ENCODE peak calls at places on chromosome 3, in four cellular contexts. One of them, this sample, is unnamed.

GRCh38 chr3:183069086-183069485 is 30.2 kb downstream of the MCCC1 start:
- DNase-seq in H9: no peak
- DNase-seq in neuronal stem cell: no peak
- DNase-seq in IMR-90: no peak
- DNase-seq in this sample: no peak

GRCh38 chr3:114800272-114800671 is 346.8 kb downstream of the ZBTB20 start:
- DNase-seq in H9: no peak
- DNase-seq in neuronal stem cell: peak; percentile 5
- DNase-seq in IMR-90: no peak
- DNase-seq in this sample: no peak

GRCh38 chr3:83523470-83524073 is 1435.2 kb upstream of the CADM2 start:
- DNase-seq in H9: peak; percentile 78
- DNase-seq in neuronal stem cell: peak; percentile 64
- DNase-seq in IMR-90: no peak
- DNase-seq in this sample: peak; percentile 61

GRCh38 chr3:184078851-184079250 is 18.0 kb upstream of the HTR3E start:
- DNase-seq in H9: no peak
- DNase-seq in neuronal stem cell: no peak
- DNase-seq in IMR-90: peak; percentile 43
- DNase-seq in this sample: no peak

GRCh38 chr3:170572665-170573253 is 13.1 kb downstream of the SLC7A14 start:
- DNase-seq in H9: no peak
- DNase-seq in neuronal stem cell: no peak
- DNase-seq in IMR-90: peak; percentile 93
- DNase-seq in this sample: peak; percentile 2

GRCh38 chr3:52110502-52110901 is 43.7 kb downstream of the POC1A start:
- DNase-seq in H9: no peak
- DNase-seq in neuronal stem cell: no peak
- DNase-seq in IMR-90: no peak
- DNase-seq in this sample: no peak

GRCh38 chr3:126846316-126846715 is 136.6 kb upstream of the PLXNA1 start:
- DNase-seq in H9: no peak
- DNase-seq in neuronal stem cell: no peak
- DNase-seq in IMR-90: peak; percentile 34
- DNase-seq in this sample: no peak

GRCh38 chr3:128489860-128490649 is 2.9 kb downstream of the GATA2 start:
- DNase-seq in H9: peak; percentile 71
- DNase-seq in neuronal stem cell: no peak
- DNase-seq in IMR-90: no peak
- DNase-seq in this sample: peak; percentile 66

GRCh38 chr3:60917136-60917535 is 334.1 kb downstream of the FHIT start:
- DNase-seq in H9: no peak
- DNase-seq in neuronal stem cell: no peak
- DNase-seq in IMR-90: no peak
- DNase-seq in this sample: no peak

GRCh38 chr3:141798455-141798854 is 35.2 kb downstream of the GRK7 start:
- DNase-seq in H9: no peak
- DNase-seq in neuronal stem cell: no peak
- DNase-seq in IMR-90: no peak
- DNase-seq in this sample: no peak
- H2BK120ac ChIP-seq in H9: no peak overlapping the region
- H2BK120ac ChIP-seq in neuronal stem cell: no peak overlapping the region
- H2BK120ac ChIP-seq in IMR-90: no peak overlapping the region
- H2BK120ac ChIP-seq in this sample: no peak overlapping the region

GRCh38 chr3:50321844-50322385 is 630 bp downstream of the HYAL2 start:
- DNase-seq in H9: no peak
- DNase-seq in neuronal stem cell: peak; percentile 94
- DNase-seq in IMR-90: no peak
- DNase-seq in this sample: no peak

GRCh38 chr3:50320853-50321145 is 1.7 kb downstream of the HYAL2 start:
- DNase-seq in H9: no peak
- DNase-seq in neuronal stem cell: no peak
- DNase-seq in IMR-90: no peak
- DNase-seq in this sample: no peak

GRCh38 chr3:50322386-50323091 is at the start of gene HYAL2:
- DNase-seq in H9: peak; percentile 67
- DNase-seq in neuronal stem cell: no peak
- DNase-seq in IMR-90: no peak
- DNase-seq in this sample: no peak

GRCh38 chr3:50319872-50320625 is 2.5 kb downstream of the HYAL2 start:
- DNase-seq in H9: no peak
- DNase-seq in neuronal stem cell: no peak
- DNase-seq in IMR-90: no peak
- DNase-seq in this sample: no peak

DNA sequence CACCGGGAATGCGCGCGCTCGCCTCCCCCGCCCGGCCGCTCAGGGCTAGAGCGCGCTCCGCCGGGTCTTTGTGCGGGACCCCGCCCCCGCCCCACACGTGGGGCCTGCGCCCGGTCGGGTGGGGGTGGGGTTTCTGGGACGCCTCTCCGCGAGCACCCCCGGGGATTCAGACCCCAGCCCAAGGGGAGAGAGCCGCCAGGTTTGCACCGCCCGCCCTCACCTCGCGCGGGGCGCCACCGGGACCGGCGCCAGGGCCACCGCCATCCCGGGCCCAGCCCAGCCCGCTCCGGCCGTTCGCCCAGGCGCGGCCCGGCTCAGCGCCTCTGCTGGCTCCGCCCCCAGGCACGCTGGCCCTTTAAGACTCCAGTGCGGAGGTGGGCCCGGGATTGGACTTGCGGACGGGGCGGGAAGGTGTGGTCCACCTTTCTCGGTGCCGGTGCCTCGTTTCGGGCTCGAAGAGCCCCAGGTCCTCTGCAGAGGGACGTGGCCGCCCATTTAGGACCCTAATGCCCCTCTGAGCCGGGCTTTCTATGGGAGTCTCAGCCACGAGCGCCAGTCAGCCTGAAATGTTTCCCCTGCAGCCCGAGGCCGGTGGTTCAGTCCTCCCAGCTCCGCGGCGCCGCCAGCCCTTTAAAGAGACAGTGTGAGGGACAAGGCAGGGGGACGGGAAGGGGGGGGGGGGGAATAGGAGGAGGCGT is 1.2 kb downstream of the HYAL2 start:
- DNase-seq in H9: peak; percentile 94
- DNase-seq in neuronal stem cell: peak; percentile 92
- DNase-seq in IMR-90: peak; percentile 83
- DNase-seq in this sample: peak; percentile 89
- H2BK120ac ChIP-seq in H9: no peak overlapping the region
- H2BK120ac ChIP-seq in neuronal stem cell: peak overlapping the region; percentile 99
- H2BK120ac ChIP-seq in IMR-90: peak overlapping the region; percentile 100
- H2BK120ac ChIP-seq in this sample: peak overlapping the region; percentile 98

GRCh38 chr3:102361013-102361412 is 73.8 kb upstream of the ZPLD1 start:
- DNase-seq in H9: no peak
- DNase-seq in neuronal stem cell: no peak
- DNase-seq in IMR-90: no peak
- DNase-seq in this sample: no peak
- H2BK120ac ChIP-seq in H9: no peak overlapping the region
- H2BK120ac ChIP-seq in neuronal stem cell: no peak overlapping the region
- H2BK120ac ChIP-seq in IMR-90: no peak overlapping the region
- H2BK120ac ChIP-seq in this sample: no peak overlapping the region

DNA sequence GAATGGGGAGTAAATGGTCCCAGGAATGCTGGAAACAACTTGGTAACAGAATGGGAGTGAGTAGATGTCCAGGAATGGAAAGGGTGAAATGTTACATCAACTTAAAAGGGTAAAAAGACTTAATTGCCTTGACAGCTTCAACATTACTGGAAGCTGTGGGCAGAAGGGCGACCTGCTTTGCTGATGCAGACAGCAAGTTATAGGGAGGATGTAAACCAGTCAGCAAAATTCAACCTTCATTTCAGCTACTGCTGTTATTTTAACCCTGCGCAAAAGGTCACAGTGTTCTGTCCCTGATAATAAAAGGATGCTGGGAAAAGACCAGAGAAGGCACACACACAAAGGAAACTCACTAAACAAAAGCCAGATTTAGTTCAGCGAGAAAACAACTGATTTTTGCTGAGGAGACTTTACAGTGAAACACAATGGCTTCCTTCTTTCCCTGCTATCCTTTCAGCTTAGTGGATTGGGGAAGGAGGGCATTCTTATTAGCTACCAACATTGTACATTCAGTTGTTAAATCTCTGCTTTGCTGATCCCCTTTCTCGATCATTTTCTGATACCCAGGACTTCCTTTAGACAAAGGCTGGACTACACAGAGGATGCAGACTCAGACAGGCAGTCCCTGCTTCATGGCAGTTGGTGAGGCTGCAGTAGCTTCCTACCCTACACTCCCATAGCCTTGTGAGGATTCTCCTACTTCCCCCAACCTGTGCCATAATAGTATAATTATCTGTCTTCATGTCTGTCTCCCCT is 62.0 kb downstream of the P3H2 start:
- DNase-seq in H9: no peak
- DNase-seq in neuronal stem cell: no peak
- DNase-seq in IMR-90: peak; percentile 49
- DNase-seq in this sample: no peak
- H2BK120ac ChIP-seq in H9: no peak overlapping the region
- H2BK120ac ChIP-seq in neuronal stem cell: no peak overlapping the region
- H2BK120ac ChIP-seq in IMR-90: peak overlapping the region; percentile 56
- H2BK120ac ChIP-seq in this sample: peak overlapping the region; percentile 21

GRCh38 chr3:39147711-39148115 is 5.7 kb downstream of the CSRNP1 start:
- DNase-seq in H9: no peak
- DNase-seq in neuronal stem cell: no peak
- DNase-seq in IMR-90: peak; percentile 55
- DNase-seq in this sample: peak; percentile 67

GRCh38 chr3:39146083-39146501 is 7.3 kb downstream of the CSRNP1 start:
- DNase-seq in H9: peak; percentile 29
- DNase-seq in neuronal stem cell: no peak
- DNase-seq in IMR-90: no peak
- DNase-seq in this sample: peak; percentile 66

GRCh38 chr3:39146611-39147373 is 6.6 kb downstream of the CSRNP1 start:
- DNase-seq in H9: peak; percentile 37
- DNase-seq in neuronal stem cell: no peak
- DNase-seq in IMR-90: peak; percentile 98
- DNase-seq in this sample: peak; percentile 99

GRCh38 chr3:39148116-39149058 is 5.0 kb downstream of the CSRNP1 start:
- DNase-seq in H9: no peak
- DNase-seq in neuronal stem cell: no peak
- DNase-seq in IMR-90: peak; percentile 75
- DNase-seq in this sample: no peak

DNA sequence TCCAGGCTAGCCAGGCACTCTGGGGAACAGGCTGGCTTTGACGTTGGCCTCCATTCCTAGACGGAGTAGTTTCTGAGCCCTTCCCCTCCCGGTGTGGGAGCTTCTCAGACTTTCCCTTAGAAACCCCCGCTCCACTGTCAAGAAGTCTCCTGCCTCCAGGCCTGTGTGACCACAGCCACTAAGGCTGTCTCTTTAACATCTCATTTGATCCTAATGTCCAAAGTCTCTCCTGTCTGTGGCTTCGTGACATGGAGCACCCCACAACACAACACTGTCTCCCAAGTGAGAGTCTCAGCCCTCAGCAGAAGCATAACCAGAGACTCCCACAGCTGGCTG is 6.0 kb downstream of the CSRNP1 start:
- DNase-seq in H9: no peak
- DNase-seq in neuronal stem cell: no peak
- DNase-seq in IMR-90: no peak
- DNase-seq in this sample: no peak
- H2BK120ac ChIP-seq in H9: no peak overlapping the region
- H2BK120ac ChIP-seq in neuronal stem cell: peak overlapping the region; percentile 62
- H2BK120ac ChIP-seq in IMR-90: peak overlapping the region; percentile 91
- H2BK120ac ChIP-seq in this sample: peak overlapping the region; percentile 95

This sample was measured in trophoblast cell.